ENCODE peak calls at places on chromosomes 12 and 14, in seven cellular contexts. One of them, this sample, is unnamed.

GRCh38 chr14:34781242-34781641 is 66.8 kb upstream of the CFL2 start:
- DNase-seq in cardiac muscle cell: peak; percentile 78
- DNase-seq in foreskin fibroblast: peak; percentile 92
- DNase-seq in lung: no peak
- DNase-seq in WERI-Rb-1: no peak
- DNase-seq in stomach: no peak
- DNase-seq in HFF-Myc: peak; percentile 41
- DNase-seq in this sample: no peak

GRCh38 chr14:60647081-60647836 is 2.0 kb downstream of the SIX1 start:
- DNase-seq in cardiac muscle cell: peak; percentile 32
- DNase-seq in foreskin fibroblast: no peak
- DNase-seq in lung: no peak
- DNase-seq in WERI-Rb-1: no peak
- DNase-seq in stomach: no peak
- DNase-seq in HFF-Myc: no peak
- DNase-seq in this sample: no peak

GRCh38 chr14:31992051-31992450 is 85.1 kb upstream of the ARHGAP5 start:
- DNase-seq in cardiac muscle cell: peak; percentile 92
- DNase-seq in foreskin fibroblast: peak; percentile 65
- DNase-seq in lung: no peak
- DNase-seq in WERI-Rb-1: no peak
- DNase-seq in stomach: no peak
- DNase-seq in HFF-Myc: peak; percentile 92
- DNase-seq in this sample: no peak

GRCh38 chr14:25411933-25412757 is 362.2 kb upstream of the STXBP6 start:
- DNase-seq in cardiac muscle cell: peak; percentile 5
- DNase-seq in foreskin fibroblast: no peak
- DNase-seq in lung: no peak
- DNase-seq in WERI-Rb-1: no peak
- DNase-seq in stomach: no peak
- DNase-seq in HFF-Myc: no peak
- DNase-seq in this sample: peak; percentile 4

GRCh38 chr12:10207136-10207535 is 5.5 kb upstream of the GABARAPL1 start:
- DNase-seq in cardiac muscle cell: peak; percentile 22
- DNase-seq in foreskin fibroblast: no peak
- DNase-seq in lung: no peak
- DNase-seq in WERI-Rb-1: no peak
- DNase-seq in stomach: no peak
- DNase-seq in HFF-Myc: no peak
- DNase-seq in this sample: no peak

GRCh38 chr14:58430156-58430555 is 2.6 kb downstream of the KIAA0586 start:
- DNase-seq in cardiac muscle cell: peak; percentile 53
- DNase-seq in foreskin fibroblast: peak; percentile 30
- DNase-seq in lung: no peak
- DNase-seq in WERI-Rb-1: no peak
- DNase-seq in stomach: no peak
- DNase-seq in HFF-Myc: no peak
- DNase-seq in this sample: no peak

GRCh38 chr12:15693233-15693911 is 95.8 kb downstream of the EPS8 start:
- DNase-seq in cardiac muscle cell: no peak
- DNase-seq in foreskin fibroblast: peak; percentile 61
- DNase-seq in lung: no peak
- DNase-seq in WERI-Rb-1: no peak
- DNase-seq in stomach: no peak
- DNase-seq in HFF-Myc: no peak
- DNase-seq in this sample: no peak

GRCh38 chr14:105317546-105317945 is 3.0 kb downstream of the PACS2 start:
- DNase-seq in cardiac muscle cell: peak; percentile 48
- DNase-seq in foreskin fibroblast: no peak
- DNase-seq in lung: no peak
- DNase-seq in WERI-Rb-1: no peak
- DNase-seq in stomach: no peak
- DNase-seq in HFF-Myc: no peak
- DNase-seq in this sample: no peak

GRCh38 chr14:71967709-71968108 is 35.5 kb downstream of the RGS6 start:
- DNase-seq in cardiac muscle cell: no peak
- DNase-seq in foreskin fibroblast: no peak
- DNase-seq in lung: no peak
- DNase-seq in WERI-Rb-1: no peak
- DNase-seq in stomach: no peak
- DNase-seq in HFF-Myc: no peak
- DNase-seq in this sample: no peak

GRCh38 chr14:95463173-95463901 is 53.1 kb downstream of the SYNE3 start:
- DNase-seq in cardiac muscle cell: no peak
- DNase-seq in foreskin fibroblast: no peak
- DNase-seq in lung: no peak
- DNase-seq in WERI-Rb-1: no peak
- DNase-seq in stomach: peak; percentile 62
- DNase-seq in HFF-Myc: no peak
- DNase-seq in this sample: no peak

GRCh38 chr14:22112004-22112403 is 438.4 kb upstream of the OR4E1 start:
- DNase-seq in cardiac muscle cell: no peak
- DNase-seq in foreskin fibroblast: no peak
- DNase-seq in lung: no peak
- DNase-seq in WERI-Rb-1: peak; percentile 7
- DNase-seq in stomach: no peak
- DNase-seq in HFF-Myc: no peak
- DNase-seq in this sample: peak; percentile 51

GRCh38 chr12:119020377-119021360 is 39.3 kb downstream of the SRRM4 start:
- DNase-seq in cardiac muscle cell: peak; percentile 0
- DNase-seq in foreskin fibroblast: no peak
- DNase-seq in lung: peak; percentile 48
- DNase-seq in WERI-Rb-1: peak; percentile 91
- DNase-seq in stomach: peak; percentile 46
- DNase-seq in HFF-Myc: no peak
- DNase-seq in this sample: peak; percentile 50

GRCh38 chr12:131783915-131784541 is 44.2 kb upstream of the MMP17 start:
- DNase-seq in cardiac muscle cell: peak; percentile 68
- DNase-seq in foreskin fibroblast: peak; percentile 68
- DNase-seq in lung: no peak
- DNase-seq in WERI-Rb-1: no peak
- DNase-seq in stomach: no peak
- DNase-seq in HFF-Myc: peak; percentile 83
- DNase-seq in this sample: no peak

GRCh38 chr12:130455161-130455560 is 117.5 kb downstream of the PIWIL1 start:
- DNase-seq in cardiac muscle cell: no peak
- DNase-seq in foreskin fibroblast: no peak
- DNase-seq in lung: no peak
- DNase-seq in WERI-Rb-1: no peak
- DNase-seq in stomach: no peak
- DNase-seq in HFF-Myc: no peak
- DNase-seq in this sample: no peak

GRCh38 chr12:22334696-22335290 is at the start of gene ST8SIA1:
- DNase-seq in cardiac muscle cell: peak; percentile 30
- DNase-seq in foreskin fibroblast: no peak
- DNase-seq in lung: no peak
- DNase-seq in WERI-Rb-1: peak; percentile 44
- DNase-seq in stomach: peak; percentile 33
- DNase-seq in HFF-Myc: no peak
- DNase-seq in this sample: peak; percentile 57

GRCh38 chr14:20499108-20499507 is 6.2 kb upstream of the RNASE10 start:
- DNase-seq in cardiac muscle cell: no peak
- DNase-seq in foreskin fibroblast: no peak
- DNase-seq in lung: no peak
- DNase-seq in WERI-Rb-1: no peak
- DNase-seq in stomach: no peak
- DNase-seq in HFF-Myc: no peak
- DNase-seq in this sample: no peak

GRCh38 chr12:105569886-105570285 is 239.4 kb downstream of the C12orf75 start:
- DNase-seq in cardiac muscle cell: no peak
- DNase-seq in foreskin fibroblast: no peak
- DNase-seq in lung: no peak
- DNase-seq in WERI-Rb-1: no peak
- DNase-seq in stomach: no peak
- DNase-seq in HFF-Myc: no peak
- DNase-seq in this sample: no peak

GRCh38 chr14:89720741-89721315 is 233.7 kb downstream of the EFCAB11 start:
- DNase-seq in cardiac muscle cell: no peak
- DNase-seq in foreskin fibroblast: no peak
- DNase-seq in lung: peak; percentile 38
- DNase-seq in WERI-Rb-1: no peak
- DNase-seq in stomach: peak; percentile 35
- DNase-seq in HFF-Myc: no peak
- DNase-seq in this sample: no peak

GRCh38 chr12:124517260-124518050 is 50.0 kb downstream of the NCOR2 start:
- DNase-seq in cardiac muscle cell: peak; percentile 66
- DNase-seq in foreskin fibroblast: no peak
- DNase-seq in lung: peak; percentile 71
- DNase-seq in WERI-Rb-1: no peak
- DNase-seq in stomach: peak; percentile 92
- DNase-seq in HFF-Myc: no peak
- DNase-seq in this sample: no peak

GRCh38 chr12:124864326-124864752 is 675 bp upstream of the SCARB1 start:
- DNase-seq in cardiac muscle cell: no peak
- DNase-seq in foreskin fibroblast: no peak
- DNase-seq in lung: no peak
- DNase-seq in WERI-Rb-1: no peak
- DNase-seq in stomach: no peak
- DNase-seq in HFF-Myc: no peak
- DNase-seq in this sample: no peak

GRCh38 chr14:45716506-45716905 is 463.5 kb upstream of the MIS18BP1 start:
- DNase-seq in cardiac muscle cell: no peak
- DNase-seq in foreskin fibroblast: no peak
- DNase-seq in lung: no peak
- DNase-seq in WERI-Rb-1: no peak
- DNase-seq in stomach: no peak
- DNase-seq in HFF-Myc: no peak
- DNase-seq in this sample: peak; percentile 1

GRCh38 chr14:36006623-36007022 is 169.9 kb downstream of the PTCSC3 start:
- DNase-seq in cardiac muscle cell: no peak
- DNase-seq in foreskin fibroblast: no peak
- DNase-seq in lung: no peak
- DNase-seq in WERI-Rb-1: no peak
- DNase-seq in stomach: no peak
- DNase-seq in HFF-Myc: no peak
- DNase-seq in this sample: no peak

GRCh38 chr12:24821691-24822090 is 127.2 kb downstream of the BCAT1 start:
- DNase-seq in cardiac muscle cell: peak; percentile 61
- DNase-seq in foreskin fibroblast: no peak
- DNase-seq in lung: no peak
- DNase-seq in WERI-Rb-1: no peak
- DNase-seq in stomach: no peak
- DNase-seq in HFF-Myc: no peak
- DNase-seq in this sample: no peak

GRCh38 chr12:34398366-34398705 is 376.0 kb downstream of the ALG10 start:
- DNase-seq in cardiac muscle cell: no peak
- DNase-seq in foreskin fibroblast: no peak
- DNase-seq in lung: peak; percentile 26
- DNase-seq in WERI-Rb-1: peak; percentile 1
- DNase-seq in stomach: peak; percentile 16
- DNase-seq in HFF-Myc: no peak
- DNase-seq in this sample: no peak

GRCh38 chr14:103908580-103908979 is 19.7 kb upstream of the TDRD9 start:
- DNase-seq in cardiac muscle cell: no peak
- DNase-seq in foreskin fibroblast: no peak
- DNase-seq in lung: no peak
- DNase-seq in WERI-Rb-1: no peak
- DNase-seq in stomach: no peak
- DNase-seq in HFF-Myc: no peak
- DNase-seq in this sample: no peak

GRCh38 chr12:13094349-13094748 is 9.1 kb downstream of the GSG1 start:
- DNase-seq in cardiac muscle cell: peak; percentile 55
- DNase-seq in foreskin fibroblast: peak; percentile 70
- DNase-seq in lung: no peak
- DNase-seq in WERI-Rb-1: peak; percentile 40
- DNase-seq in stomach: no peak
- DNase-seq in HFF-Myc: no peak
- DNase-seq in this sample: no peak

GRCh38 chr14:71415404-71415690 is 508.1 kb downstream of the PCNX1 start:
- DNase-seq in cardiac muscle cell: peak; percentile 74
- DNase-seq in foreskin fibroblast: peak; percentile 45
- DNase-seq in lung: no peak
- DNase-seq in WERI-Rb-1: no peak
- DNase-seq in stomach: no peak
- DNase-seq in HFF-Myc: no peak
- DNase-seq in this sample: no peak

GRCh38 chr12:7327913-7328312 is 24.0 kb downstream of the ACSM4 start:
- DNase-seq in cardiac muscle cell: no peak
- DNase-seq in foreskin fibroblast: no peak
- DNase-seq in lung: no peak
- DNase-seq in WERI-Rb-1: no peak
- DNase-seq in stomach: no peak
- DNase-seq in HFF-Myc: no peak
- DNase-seq in this sample: no peak
- TF ChIP-seq CTCF in cardiac muscle cell: no peak
- TF ChIP-seq CTCF in foreskin fibroblast: no peak
- TF ChIP-seq CTCF in lung: no peak
- TF ChIP-seq CTCF in WERI-Rb-1: no peak
- TF ChIP-seq CTCF in stomach: no peak
- TF ChIP-seq CTCF in HFF-Myc: no peak
- TF ChIP-seq CTCF in this sample: no peak

GRCh38 chr14:30608533-30609006 is 13.5 kb upstream of the SCFD1 start:
- DNase-seq in cardiac muscle cell: peak; percentile 15
- DNase-seq in foreskin fibroblast: no peak
- DNase-seq in lung: no peak
- DNase-seq in WERI-Rb-1: no peak
- DNase-seq in stomach: no peak
- DNase-seq in HFF-Myc: no peak
- DNase-seq in this sample: no peak
- TF ChIP-seq CTCF in cardiac muscle cell: no peak
- TF ChIP-seq CTCF in foreskin fibroblast: peak; percentile 19
- TF ChIP-seq CTCF in lung: no peak
- TF ChIP-seq CTCF in WERI-Rb-1: no peak
- TF ChIP-seq CTCF in stomach: no peak
- TF ChIP-seq CTCF in HFF-Myc: no peak
- TF ChIP-seq CTCF in this sample: no peak

GRCh38 chr12:4849024-4849594 is 60.6 kb upstream of the KCNA1 start:
- DNase-seq in cardiac muscle cell: peak; percentile 58
- DNase-seq in foreskin fibroblast: no peak
- DNase-seq in lung: no peak
- DNase-seq in WERI-Rb-1: no peak
- DNase-seq in stomach: no peak
- DNase-seq in HFF-Myc: peak; percentile 6
- DNase-seq in this sample: peak; percentile 8
- TF ChIP-seq CTCF in cardiac muscle cell: peak; percentile 78
- TF ChIP-seq CTCF in foreskin fibroblast: peak; percentile 79
- TF ChIP-seq CTCF in lung: no peak
- TF ChIP-seq CTCF in WERI-Rb-1: peak; percentile 47
- TF ChIP-seq CTCF in stomach: peak; percentile 65
- TF ChIP-seq CTCF in HFF-Myc: peak; percentile 67
- TF ChIP-seq CTCF in this sample: peak; percentile 94

GRCh38 chr12:127360580-127360979 is 906.4 kb upstream of the TMEM132C start:
- DNase-seq in cardiac muscle cell: no peak
- DNase-seq in foreskin fibroblast: no peak
- DNase-seq in lung: no peak
- DNase-seq in WERI-Rb-1: no peak
- DNase-seq in stomach: no peak
- DNase-seq in HFF-Myc: no peak
- DNase-seq in this sample: no peak

GRCh38 chr12:127362121-127362520 is 904.8 kb upstream of the TMEM132C start:
- DNase-seq in cardiac muscle cell: no peak
- DNase-seq in foreskin fibroblast: no peak
- DNase-seq in lung: no peak
- DNase-seq in WERI-Rb-1: no peak
- DNase-seq in stomach: no peak
- DNase-seq in HFF-Myc: no peak
- DNase-seq in this sample: no peak

GRCh38 chr12:127363392-127363791 is 903.6 kb upstream of the TMEM132C start:
- DNase-seq in cardiac muscle cell: no peak
- DNase-seq in foreskin fibroblast: no peak
- DNase-seq in lung: no peak
- DNase-seq in WERI-Rb-1: peak; percentile 36
- DNase-seq in stomach: no peak
- DNase-seq in HFF-Myc: no peak
- DNase-seq in this sample: peak; percentile 8
- TF ChIP-seq CTCF in cardiac muscle cell: no peak
- TF ChIP-seq CTCF in foreskin fibroblast: peak; percentile 31
- TF ChIP-seq CTCF in lung: no peak
- TF ChIP-seq CTCF in WERI-Rb-1: peak; percentile 60
- TF ChIP-seq CTCF in stomach: no peak
- TF ChIP-seq CTCF in HFF-Myc: peak; percentile 25
- TF ChIP-seq CTCF in this sample: peak; percentile 47

GRCh38 chr12:78571953-78572352 is 292.6 kb upstream of the SYT1 start:
- DNase-seq in cardiac muscle cell: no peak
- DNase-seq in foreskin fibroblast: no peak
- DNase-seq in lung: no peak
- DNase-seq in WERI-Rb-1: peak; percentile 23
- DNase-seq in stomach: no peak
- DNase-seq in HFF-Myc: no peak
- DNase-seq in this sample: no peak
- TF ChIP-seq CTCF in cardiac muscle cell: no peak
- TF ChIP-seq CTCF in foreskin fibroblast: no peak
- TF ChIP-seq CTCF in lung: no peak
- TF ChIP-seq CTCF in WERI-Rb-1: no peak
- TF ChIP-seq CTCF in stomach: no peak
- TF ChIP-seq CTCF in HFF-Myc: no peak
- TF ChIP-seq CTCF in this sample: no peak